ENCODE peak calls at places on chromosomes 11 and 22, in four cellular contexts. Y is stimulated activated CD4-positive, alpha-beta T cell treated with anti-CD3 and anti-CD28 coated beads, Interleukin-15, amount 100 ng/mL, for 24 hours; L is posterior vena cava; S is IMR-90. C is an unnamed sample.

GRCh38 chr11:104609297-104609696 is 289.0 kb downstream of the CASP12 start:
- DNase-seq in Y (peak), L (no peak), S (peak), C (peak)

GRCh38 chr22:45268167-45268957 is 16.4 kb upstream of the UPK3A start:
- DNase-seq in Y (no peak), L (no peak), S (no peak), C (no peak)

GRCh38 chr11:122778148-122778547 is 60.2 kb upstream of the CRTAM start:
- DNase-seq in Y (no peak), L (no peak), S (peak), C (no peak)

GRCh38 chr22:46971776-46972150 is 209.3 kb downstream of the TBC1D22A start:
- DNase-seq in Y (no peak), L (no peak), S (no peak), C (no peak)

GRCh38 chr22:19591568-19591967 is 67.4 kb upstream of the CLDN5 start:
- DNase-seq in Y (no peak), L (no peak), S (no peak), C (no peak)

GRCh38 chr11:122751298-122752070 is 86.8 kb upstream of the CRTAM start:
- DNase-seq in Y (no peak), L (no peak), S (peak), C (no peak)

GRCh38 chr22:32444068-32444467 is 20.2 kb downstream of the BPIFC start:
- DNase-seq in Y (peak), L (no peak), S (no peak), C (no peak)

GRCh38 chr22:27918351-27919221 is 470 bp downstream of the PITPNB start:
- DNase-seq in Y (peak), L (peak), S (peak), C (peak)

GRCh38 chr22:40383905-40384304 is 13.5 kb downstream of the SGSM3 start:
- DNase-seq in Y (no peak), L (no peak), S (peak), C (no peak)

GRCh38 chr11:86523738-86524602 is 148.4 kb downstream of the ME3 start:
- DNase-seq in Y (peak), L (no peak), S (peak), C (no peak)

GRCh38 chr22:41840216-41840615 is 7.3 kb downstream of the SREBF2 start:
- DNase-seq in Y (no peak), L (no peak), S (no peak), C (no peak)

GRCh38 chr11:110566577-110566976 is 136.8 kb downstream of the FDX1 start:
- DNase-seq in Y (no peak), L (no peak), S (no peak), C (no peak)

GRCh38 chr11:109853156-109853776 is 239.9 kb upstream of the ZC3H12C start:
- DNase-seq in Y (no peak), L (no peak), S (peak), C (no peak)

GRCh38 chr22:41550952-41551491 is 6.8 kb upstream of the POLR3H start:
- DNase-seq in Y (no peak), L (no peak), S (no peak), C (no peak)

GRCh38 chr11:83194284-83195175 is 1.0 kb downstream of the ANKRD42 start:
- DNase-seq in Y (peak), L (peak), S (peak), C (peak)

GRCh38 chr22:37121887-37122591 is 12.5 kb upstream of the TMPRSS6 start:
- DNase-seq in Y (peak), L (no peak), S (peak), C (no peak)

GRCh38 chr11:110176366-110177056 is 83.3 kb downstream of the ZC3H12C start:
- DNase-seq in Y (no peak), L (no peak), S (peak), C (no peak)

GRCh38 chr22:17201285-17201945 is 17.8 kb downstream of the ADA2 start:
- DNase-seq in Y (no peak), L (no peak), S (peak), C (no peak)

GRCh38 chr11:68370211-68371111 is 58.1 kb downstream of the LRP5 start:
- DNase-seq in Y (no peak), L (no peak), S (no peak), C (peak)

GRCh38 chr11:61309739-61310138 is 14.6 kb upstream of the VWCE start:
- DNase-seq in Y (no peak), L (no peak), S (no peak), C (no peak)

GRCh38 chr11:131653244-131653643 is 282.8 kb downstream of the NTM start:
- DNase-seq in Y (no peak), L (no peak), S (no peak), C (no peak)

GRCh38 chr11:112511271-112511670 is 250.6 kb upstream of the PLET1 start:
- DNase-seq in Y (no peak), L (no peak), S (no peak), C (no peak)

GRCh38 chr11:123033895-123034294 is 28.0 kb downstream of the HSPA8 start:
- DNase-seq in Y (peak), L (no peak), S (no peak), C (no peak)

GRCh38 chr11:100240051-100240450 is 447.0 kb upstream of the ARHGAP42 start:
- DNase-seq in Y (no peak), L (no peak), S (no peak), C (no peak)

GRCh38 chr11:20159680-20160381 is 444 bp downstream of the DBX1 start:
- DNase-seq in Y (no peak), L (no peak), S (no peak), C (no peak)

GRCh38 chr22:35783943-35784614 is 66.4 kb downstream of the APOL5 start:
- DNase-seq in Y (no peak), L (no peak), S (no peak), C (no peak)

GRCh38 chr11:64747961-64748715 is 4.2 kb upstream of the RASGRP2 start:
- DNase-seq in Y (no peak), L (no peak), S (peak), C (no peak)

GRCh38 chr11:1628506-1629325 is 859 bp upstream of the KRTAP5-5 start:
- DNase-seq in Y (peak), L (peak), S (peak), C (peak)

GRCh38 chr11:84408946-84409411 is 1122.8 kb upstream of the CCDC90B start:
- DNase-seq in Y (no peak), L (no peak), S (no peak), C (no peak)

GRCh38 chr22:24986816-24987215 is 34.3 kb downstream of the KIAA1671 start:
- DNase-seq in Y (no peak), L (no peak), S (no peak), C (no peak)

GRCh38 chr11:75721852-75722668 is 4.4 kb downstream of the MOGAT2 start:
- DNase-seq in Y (no peak), L (no peak), S (no peak), C (no peak)

GRCh38 chr11:3009481-3009880 is 17.4 kb upstream of the NAP1L4 start:
- DNase-seq in Y (no peak), L (peak), S (no peak), C (no peak)

C was measured in head of caudate nucleus.